ENCODE peak calls at places on chromosomes 3 and 15, in ten cellular contexts. K is GM20000, E is mucosa of descending colon, H is B cell, J is cardiac fibroblast, B is ovary, L is astrocyte of the spinal cord, U is glutamatergic neuron, Z is spleen, V is AG04450. W is an unnamed sample.

GRCh38 chr15:93417156-93418077 is 328.4 kb upstream of the RGMA start:
- DNase-seq in U (no peak), H (no peak), J (no peak), K (no peak), V (no peak), Z (no peak), B (no peak), L (no peak), E (no peak), W (no peak)

GRCh38 chr3:73229036-73229435 is 167.6 kb downstream of the EBLN2 start:
- DNase-seq in V (no peak), L (no peak), J (no peak), B (no peak), E (no peak), K (no peak), U (no peak), H (no peak), Z (no peak), W (no peak)

GRCh38 chr3:16069149-16069922 is 105.1 kb upstream of the GALNT15 start:
- DNase-seq in Z (no peak), B (no peak), K (no peak), L (peak), E (no peak), H (no peak), V (peak), J (peak), U (no peak), W (no peak)

GRCh38 chr3:11507719-11508118 is 136.0 kb downstream of the VGLL4 start:
- DNase-seq in Z (no peak), K (no peak), L (no peak), V (no peak), H (no peak), J (peak), B (no peak), E (no peak), U (no peak), W (no peak)

GRCh38 chr3:125051715-125052581 is 3.8 kb downstream of the HEG1 start:
- DNase-seq in L (peak), H (peak), K (peak), V (no peak), J (peak), Z (peak), E (peak), B (peak), U (peak), W (peak)

GRCh38 chr3:124999317-124999716 is 56.5 kb downstream of the HEG1 start:
- DNase-seq in Z (no peak), E (no peak), U (no peak), H (no peak), J (no peak), L (no peak), V (no peak), K (no peak), B (no peak), W (no peak)

GRCh38 chr3:70771426-70772147 is 459.1 kb upstream of the MDFIC2 start:
- DNase-seq in U (no peak), L (peak), K (no peak), Z (no peak), B (no peak), V (no peak), H (no peak), J (peak), E (no peak), W (no peak)

GRCh38 chr3:29614954-29615353 is 334.1 kb downstream of the RBMS3 start:
- DNase-seq in V (no peak), U (no peak), H (no peak), J (no peak), L (no peak), B (no peak), E (no peak), Z (no peak), K (no peak), W (no peak)

GRCh38 chr15:38128389-38128788 is 124.2 kb upstream of the SPRED1 start:
- DNase-seq in H (no peak), B (no peak), K (no peak), V (no peak), J (peak), L (peak), U (no peak), E (no peak), Z (no peak), W (no peak)

GRCh38 chr3:63910873-63911272 is 1.3 kb downstream of the SCAANT1 start:
- DNase-seq in J (peak), K (peak), L (no peak), H (no peak), B (no peak), U (no peak), E (no peak), Z (no peak), V (no peak), W (peak)

GRCh38 chr15:55202206-55202605 is 5.5 kb upstream of the RSL24D1 start:
- DNase-seq in V (no peak), E (no peak), L (no peak), K (no peak), J (no peak), B (no peak), H (no peak), Z (no peak), U (no peak), W (no peak)

GRCh38 chr15:81813215-81813614 is 232.6 kb downstream of the MEX3B start:
- DNase-seq in U (no peak), L (peak), V (no peak), H (no peak), J (no peak), B (no peak), Z (no peak), K (no peak), E (no peak), W (no peak)

GRCh38 chr3:21672303-21672702 is 78.7 kb downstream of the ZNF385D start:
- DNase-seq in B (no peak), J (peak), Z (no peak), L (peak), K (no peak), U (no peak), V (peak), H (no peak), E (no peak), W (no peak)

GRCh38 chr3:13894096-13894811 is 14.4 kb upstream of the WNT7A start:
- DNase-seq in U (no peak), E (no peak), Z (no peak), V (no peak), H (no peak), J (no peak), B (no peak), L (no peak), K (peak), W (no peak)

GRCh38 chr3:58207954-58208353 is 2.8 kb downstream of the DNASE1L3 start:
- DNase-seq in L (no peak), E (no peak), V (no peak), K (no peak), H (no peak), B (no peak), J (no peak), Z (no peak), U (no peak), W (no peak)

GRCh38 chr3:8769088-8769822 is at the start of gene OXTR:
- DNase-seq in E (peak), H (peak), B (peak), L (peak), U (peak), V (peak), K (peak), J (peak), Z (peak), W (peak)

GRCh38 chr3:38648659-38649499 is 608 bp downstream of the SCN5A start:
- DNase-seq in V (no peak), Z (no peak), K (no peak), B (no peak), E (no peak), H (no peak), L (no peak), J (no peak), U (peak), W (peak)

GRCh38 chr3:5038243-5038642 is 59.0 kb downstream of the BHLHE40 start:
- DNase-seq in U (no peak), V (no peak), H (no peak), B (no peak), E (no peak), J (no peak), Z (peak), L (no peak), K (no peak), W (no peak)

GRCh38 chr3:57890874-57891273 is 117.3 kb upstream of the FLNB start:
- DNase-seq in V (no peak), B (no peak), J (peak), E (no peak), H (no peak), Z (no peak), L (peak), K (no peak), U (no peak), W (no peak)

GRCh38 chr3:132629928-132630327 is 29.7 kb downstream of the ACAD11 start:
- DNase-seq in J (peak), Z (no peak), K (no peak), L (peak), U (no peak), H (no peak), E (no peak), B (no peak), V (peak), W (no peak)

GRCh38 chr3:65777050-65777449 is 261.7 kb downstream of the MAGI1 start:
- DNase-seq in J (no peak), U (no peak), B (no peak), K (no peak), Z (no peak), E (no peak), V (no peak), H (no peak), L (no peak), W (no peak)

GRCh38 chr3:124360626-124361025 is 368.7 kb upstream of the ROPN1 start:
- DNase-seq in E (no peak), V (no peak), U (no peak), J (no peak), B (no peak), Z (no peak), L (no peak), H (no peak), K (no peak), W (no peak)

GRCh38 chr3:102092617-102093466 is 243.5 kb downstream of the NFKBIZ start:
- DNase-seq in H (no peak), U (no peak), B (no peak), L (peak), Z (no peak), K (no peak), E (no peak), V (no peak), J (peak), W (no peak)

GRCh38 chr15:58258501-58259274 is 120.5 kb downstream of the AQP9 start:
- DNase-seq in V (no peak), U (no peak), E (no peak), Z (no peak), B (no peak), K (no peak), H (no peak), J (no peak), L (no peak), W (no peak)

GRCh38 chr3:124217542-124217941 is 225.6 kb upstream of the ROPN1 start:
- DNase-seq in B (peak), L (peak), E (no peak), J (peak), Z (no peak), U (no peak), H (peak), V (peak), K (peak), W (peak)

GRCh38 chr15:75030023-75030413 is 6.6 kb downstream of the PPCDC start:
- DNase-seq in H (no peak), J (peak), K (no peak), V (no peak), B (no peak), U (no peak), L (no peak), E (no peak), Z (no peak), W (no peak)

GRCh38 chr15:51128701-51129100 is 34.0 kb upstream of the TNFAIP8L3 start:
- DNase-seq in V (no peak), E (no peak), K (no peak), L (no peak), U (no peak), J (peak), Z (no peak), B (no peak), H (no peak), W (no peak)

GRCh38 chr3:152586974-152587373 is 248.0 kb upstream of the P2RY1 start:
- DNase-seq in E (no peak), H (no peak), J (no peak), U (no peak), V (no peak), Z (no peak), B (no peak), L (no peak), K (no peak), W (no peak)

GRCh38 chr3:63807901-63808589 is 11.1 kb upstream of the C3orf49 start:
- DNase-seq in V (no peak), J (no peak), B (no peak), U (no peak), K (no peak), H (no peak), E (no peak), L (no peak), Z (no peak), W (no peak)

GRCh38 chr3:54222318-54222717 is 100.0 kb downstream of the CACNA2D3 start:
- DNase-seq in V (no peak), E (no peak), B (no peak), J (no peak), K (no peak), H (no peak), Z (no peak), L (no peak), U (no peak), W (no peak)

GRCh38 chr3:30428251-30428650 is 178.2 kb upstream of the TGFBR2 start:
- DNase-seq in L (peak), U (no peak), V (no peak), K (no peak), H (no peak), B (no peak), J (peak), E (no peak), Z (no peak), W (no peak)

GRCh38 chr3:16496408-16497222 is 16.9 kb downstream of the RFTN1 start:
- DNase-seq in B (no peak), J (peak), H (no peak), E (no peak), L (no peak), K (no peak), V (no peak), Z (no peak), U (no peak), W (no peak)

GRCh38 chr3:137692803-137693431 is 71.2 kb upstream of the SOX14 start:
- DNase-seq in B (no peak), U (peak), Z (no peak), K (peak), L (no peak), E (no peak), V (no peak), H (no peak), J (no peak), W (peak)
- TF ChIP-seq CTCF in B (no peak), U (peak), Z (no peak), K (no peak), L (no peak), E (no peak), V (no peak), H (no peak), J (no peak), W (peak)

GRCh38 chr15:78174398-78174797 is 25.2 kb downstream of the IDH3A start:
- DNase-seq in L (no peak), B (no peak), U (no peak), E (no peak), Z (peak), H (peak), K (no peak), J (no peak), V (no peak), W (peak)

GRCh38 chr15:78178056-78178455 is 28.9 kb downstream of the IDH3A start:
- DNase-seq in E (no peak), K (no peak), B (no peak), H (no peak), U (no peak), J (no peak), V (no peak), Z (no peak), L (no peak), W (no peak)

GRCh38 chr15:78171864-78172472 is 22.8 kb downstream of the IDH3A start:
- DNase-seq in V (no peak), Z (no peak), E (no peak), L (no peak), B (no peak), J (no peak), K (no peak), U (no peak), H (no peak), W (no peak)

GRCh38 chr15:78177447-78177873 is 28.3 kb downstream of the IDH3A start:
- DNase-seq in B (no peak), H (peak), J (peak), K (peak), U (peak), E (peak), V (no peak), Z (peak), L (peak), W (peak)

DNA sequence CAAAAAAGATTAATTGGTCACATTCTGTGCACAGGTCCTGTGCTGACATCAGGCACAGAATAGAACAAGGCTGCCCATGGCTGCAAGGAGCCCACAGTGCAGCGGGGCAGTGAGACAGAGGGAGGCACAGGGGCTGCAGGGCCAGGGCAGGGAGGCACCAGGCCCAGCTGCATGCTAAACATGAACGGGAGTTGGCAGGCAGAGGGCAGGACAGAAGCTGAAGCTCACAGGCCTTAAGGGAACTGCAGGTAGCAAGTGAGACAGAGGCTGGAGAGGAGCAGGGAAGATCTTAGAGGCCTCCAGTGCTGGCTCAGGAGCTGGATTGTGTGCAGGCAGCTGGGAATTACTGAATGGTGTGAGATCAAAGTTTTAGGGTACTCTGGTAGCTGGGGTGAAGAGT is 26.2 kb downstream of the IDH3A start:
- DNase-seq in Z (no peak), U (no peak), B (no peak), J (no peak), L (no peak), V (no peak), K (no peak), H (no peak), E (no peak), W (no peak)
- TF ChIP-seq CTCF in Z (no peak), U (no peak), B (no peak), J (no peak), L (no peak), V (no peak), K (no peak), H (no peak), E (no peak), W (no peak)

GRCh38 chr3:111070772-111071256 is 802 bp upstream of the NECTIN3 start:
- DNase-seq in V (no peak), B (no peak), K (peak), U (no peak), Z (no peak), H (peak), E (no peak), J (no peak), L (no peak), W (peak)
- TF ChIP-seq CTCF in V (no peak), B (no peak), K (no peak), U (no peak), Z (no peak), H (no peak), E (no peak), J (no peak), L (peak), W (no peak)

DNA sequence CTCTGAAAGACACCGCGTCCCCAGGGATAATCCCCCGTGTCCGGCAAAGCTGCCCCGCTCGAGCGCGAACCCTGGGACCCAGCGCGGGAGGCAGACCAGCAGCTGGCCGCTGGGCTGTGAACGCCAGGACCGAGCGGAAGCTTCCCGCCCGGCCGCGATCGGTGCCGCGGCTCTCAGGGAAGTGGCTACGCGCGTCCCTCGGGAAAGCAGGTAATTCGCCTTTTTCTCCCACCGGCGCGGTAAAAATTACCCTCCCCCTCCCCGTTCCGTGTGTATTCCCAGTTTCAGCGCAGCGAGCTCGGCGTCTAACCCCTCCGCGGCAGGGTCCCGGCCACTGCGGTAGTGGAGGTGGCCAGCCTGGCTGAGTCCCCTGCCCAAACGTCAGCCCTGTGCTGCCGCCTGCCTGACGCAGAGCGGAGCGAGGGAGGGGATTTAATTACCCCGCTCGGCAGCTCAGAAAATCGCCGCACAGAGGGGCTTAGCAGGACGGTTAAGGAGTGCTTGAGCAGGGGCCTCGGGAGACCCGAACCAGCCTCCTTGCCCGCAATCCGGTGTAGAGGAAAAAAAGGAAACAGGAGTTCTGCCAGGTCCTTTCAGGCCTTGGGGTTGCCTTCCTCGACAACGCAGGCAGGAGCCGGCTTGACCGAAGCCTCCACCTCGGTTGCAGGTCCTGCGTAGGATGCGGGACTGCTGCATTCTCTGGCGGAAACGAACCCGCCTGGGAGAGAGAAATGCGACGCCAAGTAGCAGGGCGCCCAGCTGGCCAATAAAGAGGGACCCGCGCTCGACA is 2.9 kb downstream of the GATA2 start:
- DNase-seq in J (peak), H (peak), L (no peak), B (no peak), Z (peak), V (no peak), E (peak), K (no peak), U (peak), W (no peak)
- TF ChIP-seq CTCF in J (no peak), H (no peak), L (no peak), B (no peak), Z (no peak), V (peak), E (no peak), K (no peak), U (no peak), W (no peak)

DNA sequence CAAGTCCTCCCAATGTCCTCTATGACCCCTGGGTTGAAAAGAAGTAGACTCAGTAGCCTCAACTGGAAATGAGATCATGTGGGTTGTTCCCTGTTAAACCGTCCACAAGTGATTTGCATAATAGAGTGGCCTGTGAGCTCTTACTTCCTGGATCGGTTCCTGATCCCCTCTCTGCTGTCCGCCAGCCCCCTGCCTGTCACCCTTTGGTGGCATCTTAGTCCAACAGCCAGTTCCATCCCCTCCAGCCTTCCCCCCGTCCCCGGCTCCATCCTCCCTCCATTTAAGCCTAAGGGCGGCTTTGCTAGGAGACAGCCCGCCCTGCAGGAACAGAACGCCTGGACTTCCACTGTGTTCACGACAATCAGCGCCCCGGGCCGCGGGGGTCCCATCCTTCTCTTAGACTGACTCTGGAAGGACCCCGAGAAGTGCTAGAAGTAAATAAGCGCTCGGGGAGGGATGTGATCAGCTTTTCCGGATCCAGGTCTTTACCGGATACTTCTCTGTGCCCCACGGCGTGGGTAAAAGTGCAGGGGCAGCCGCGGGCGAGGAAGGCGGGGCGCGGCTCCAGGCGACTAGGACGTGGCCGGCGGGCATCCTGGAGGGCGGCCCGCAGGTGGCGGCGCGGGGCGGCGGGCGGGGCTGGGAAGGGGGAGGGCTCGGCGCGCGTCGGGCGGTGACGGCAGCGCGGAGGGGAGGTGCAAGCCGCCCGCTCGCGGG is 51.2 kb upstream of the ULK4 start:
- DNase-seq in E (peak), H (peak), Z (peak), K (peak), L (peak), J (peak), V (no peak), B (peak), U (peak), W (peak)
- TF ChIP-seq CTCF in E (no peak), H (no peak), Z (no peak), K (no peak), L (no peak), J (no peak), V (no peak), B (no peak), U (no peak), W (no peak)

GRCh38 chr15:88619796-88620195 is 1.3 kb upstream of the AEN start:
- DNase-seq in E (no peak), K (no peak), V (no peak), B (no peak), Z (no peak), J (no peak), U (no peak), H (no peak), L (no peak), W (no peak)

GRCh38 chr15:88622605-88622975 is 1.4 kb downstream of the AEN start:
- DNase-seq in J (no peak), L (no peak), B (no peak), Z (no peak), K (no peak), H (peak), V (no peak), U (no peak), E (no peak), W (no peak)

GRCh38 chr15:88621789-88622604 is 857 bp downstream of the AEN start:
- DNase-seq in H (peak), K (peak), L (peak), J (peak), V (no peak), U (no peak), B (no peak), E (no peak), Z (no peak), W (peak)

GRCh38 chr15:88623061-88623460 is 1.9 kb downstream of the AEN start:
- DNase-seq in E (no peak), Z (no peak), V (peak), H (no peak), K (no peak), U (no peak), B (no peak), L (peak), J (peak), W (no peak)

GRCh38 chr15:88620995-88621772 is at the start of gene AEN:
- DNase-seq in Z (peak), U (peak), J (peak), K (peak), E (peak), H (peak), V (peak), B (peak), L (peak), W (peak)
- TF ChIP-seq CTCF in Z (peak), U (no peak), J (no peak), K (no peak), E (peak), H (no peak), V (no peak), B (peak), L (no peak), W (no peak)

W was measured in GM13976.